ENCODE peak calls at places on chromosomes 4 and X, in ten cellular contexts. G, K, N, D, O, U, I, J, Y and V are unnamed samples.

GRCh38 chrX:110012818-110013484 is 10.0 kb downstream of the TMEM164 start:
- DNase-seq in K (no peak), U (no peak), D (no peak), G (no peak), I (no peak), J (peak; percentile 30), N (no peak), Y (no peak), O (no peak), V (peak; percentile 43)

GRCh38 chr4:156705291-156705690 is 266.3 kb downstream of the PDGFC start:
- DNase-seq in D (no peak), I (no peak), J (peak; percentile 26), K (no peak), N (no peak), Y (no peak), O (no peak), G (no peak), U (no peak), V (no peak)

GRCh38 chr4:67438975-67439374 is 106.3 kb downstream of the CENPC start:
- DNase-seq in U (no peak), O (no peak), I (no peak), D (no peak), K (no peak), G (no peak), J (no peak), N (no peak), Y (no peak), V (no peak)

GRCh38 chr4:24978291-24979072 is 52.3 kb downstream of the LGI2 start:
- DNase-seq in D (no peak), G (no peak), O (no peak), I (no peak), J (no peak), N (no peak), K (no peak), Y (no peak), U (no peak), V (no peak)

GRCh38 chr4:103915224-103915869 is 195.6 kb upstream of the TACR3 start:
- DNase-seq in O (no peak), Y (no peak), N (no peak), G (no peak), K (no peak), I (no peak), U (no peak), J (peak; percentile 25), D (no peak), V (no peak)

GRCh38 chrX:131397891-131398290 is 108.8 kb upstream of the IGSF1 start:
- DNase-seq in Y (no peak), J (no peak), I (no peak), G (no peak), U (no peak), N (no peak), K (no peak), D (no peak), O (no peak), V (no peak)

GRCh38 chr4:85448880-85449763 is 25.8 kb upstream of the ARHGAP24 start:
- DNase-seq in D (no peak), J (no peak), I (no peak), Y (no peak), U (no peak), N (no peak), O (no peak), K (no peak), G (no peak), V (no peak)

GRCh38 chrX:153703036-153703370 is 15.3 kb downstream of the SLC6A8 start:
- DNase-seq in G (no peak), U (peak; percentile 81), D (no peak), N (no peak), I (no peak), Y (no peak), J (peak; percentile 72), O (no peak), K (no peak), V (peak; percentile 86)

GRCh38 chrX:103839404-103839803 is 7.3 kb upstream of the RAB9B start:
- DNase-seq in Y (no peak), D (no peak), N (no peak), G (no peak), J (peak; percentile 55), I (no peak), U (no peak), O (no peak), K (no peak), V (no peak)

GRCh38 chr4:81052119-81053068 is 21.9 kb downstream of the BMP3 start:
- DNase-seq in I (peak; percentile 52), O (peak; percentile 73), K (no peak), U (peak; percentile 79), N (no peak), D (peak; percentile 19), J (peak; percentile 74), G (peak; percentile 35), Y (no peak), V (peak; percentile 52)

GRCh38 chr4:134327274-134328122 is 125.9 kb upstream of the PABPC4L start:
- DNase-seq in Y (no peak), I (no peak), K (no peak), O (no peak), N (no peak), J (no peak), U (no peak), G (no peak), D (no peak), V (no peak)

GRCh38 chrX:97398030-97398551 is 514.4 kb downstream of the RPA4 start:
- DNase-seq in I (no peak), O (no peak), Y (no peak), N (no peak), U (no peak), K (no peak), G (no peak), D (no peak), J (peak; percentile 16), V (no peak)